ENCODE peak calls at places on chromosome 12, in five cellular contexts. H is NCI-H748 treated with DMSO at 0.1 percent for 48 hours; G is adrenal gland; C is activated CD8-positive, alpha-beta T cell treated with anti-CD3 and anti-CD28 coated beads for 36 hours; W is NCI-H1092. T is an unnamed sample.

GRCh38 chr12:4900327-4900726 is 9.4 kb upstream of the KCNA1 start:
- DNase-seq in H (no peak), G (no peak), C (no peak), W (no peak), T (no peak)

GRCh38 chr12:32322354-32322753 is 77.0 kb upstream of the FGD4 start:
- DNase-seq in H (no peak), G (no peak), C (no peak), W (no peak), T (peak)

GRCh38 chr12:57868870-57869609 is 22.5 kb upstream of the CTDSP2 start:
- DNase-seq in H (no peak), G (no peak), C (no peak), W (no peak), T (peak)

GRCh38 chr12:48965447-48965846 is 6.1 kb downstream of the WNT10B start:
- DNase-seq in H (no peak), G (no peak), C (no peak), W (no peak), T (no peak)

GRCh38 chr12:50132505-50133135 is 20.6 kb downstream of the COX14 start:
- DNase-seq in H (no peak), G (no peak), C (no peak), W (no peak), T (peak)

GRCh38 chr12:90274407-90274806 is 565.8 kb upstream of the ATP2B1 start:
- DNase-seq in H (no peak), G (no peak), C (no peak), W (no peak), T (no peak)

GRCh38 chr12:56457817-56458216 is 3.4 kb upstream of the MIP start:
- DNase-seq in H (no peak), G (no peak), C (no peak), W (no peak), T (no peak)

GRCh38 chr12:103810108-103810507 is 30.9 kb downstream of the NT5DC3 start:
- DNase-seq in H (no peak), G (no peak), C (no peak), W (no peak), T (no peak)

GRCh38 chr12:1926274-1926673 is 7.8 kb upstream of the CACNA2D4 start:
- DNase-seq in H (no peak), G (no peak), C (no peak), W (no peak), T (peak)

GRCh38 chr12:77777274-77777673 is 53.4 kb upstream of the NAV3 start:
- DNase-seq in H (no peak), G (no peak), C (no peak), W (no peak), T (no peak)

GRCh38 chr12:116690016-116690709 is 47.7 kb downstream of the SPRING1 start:
- DNase-seq in H (no peak), G (no peak), C (no peak), W (no peak), T (peak)

GRCh38 chr12:128644664-128645296 is 179.0 kb downstream of the SLC15A4 start:
- DNase-seq in H (peak), G (peak), C (peak), W (no peak), T (peak)

GRCh38 chr12:83476006-83476405 is 789.3 kb downstream of the TMTC2 start:
- DNase-seq in H (no peak), G (no peak), C (no peak), W (no peak), T (no peak)

GRCh38 chr12:49548481-49548821 is 9.6 kb downstream of the KCNH3 start:
- DNase-seq in H (no peak), G (no peak), C (no peak), W (no peak), T (no peak)

GRCh38 chr12:58346032-58346632 is 404.8 kb downstream of the ATP23 start:
- DNase-seq in H (peak), G (no peak), C (no peak), W (peak), T (peak)

GRCh38 chr12:98820005-98820404 is 174.9 kb downstream of the APAF1 start:
- DNase-seq in H (no peak), G (no peak), C (no peak), W (no peak), T (no peak)

GRCh38 chr12:12723681-12724420 is 6.7 kb downstream of the CDKN1B start:
- DNase-seq in H (no peak), G (peak), C (peak), W (no peak), T (peak)

GRCh38 chr12:119803391-119803791 is 73.7 kb downstream of the CIT start:
- DNase-seq in H (no peak), G (peak), C (no peak), W (no peak), T (peak)

GRCh38 chr12:103571286-103571685 is 15.8 kb upstream of the STAB2 start:
- DNase-seq in H (peak), G (no peak), C (no peak), W (peak), T (peak)

GRCh38 chr12:77940011-77940423 is 109.3 kb downstream of the NAV3 start:
- DNase-seq in H (no peak), G (peak), C (no peak), W (no peak), T (no peak)

GRCh38 chr12:56878010-56878339 is 56.2 kb downstream of the SDR9C7 start:
- DNase-seq in H (no peak), G (peak), C (no peak), W (no peak), T (no peak)

GRCh38 chr12:84644936-84645335 is 267.7 kb downstream of the SLC6A15 start:
- DNase-seq in H (no peak), G (no peak), C (no peak), W (no peak), T (no peak)

GRCh38 chr12:90188857-90189256 is 480.2 kb upstream of the ATP2B1 start:
- DNase-seq in H (no peak), G (no peak), C (no peak), W (no peak), T (no peak)

GRCh38 chr12:15278816-15279658 is 43.3 kb upstream of the PTPRO start:
- DNase-seq in H (no peak), G (peak), C (peak), W (peak), T (no peak)

GRCh38 chr12:114238808-114239207 is 167.1 kb downstream of the TBX5 start:
- DNase-seq in H (no peak), G (peak), C (no peak), W (no peak), T (no peak)

GRCh38 chr12:124174406-124174805 is 120.5 kb upstream of the RFLNA start:
- DNase-seq in H (no peak), G (peak), C (no peak), W (no peak), T (no peak)

GRCh38 chr12:94686834-94687628 is 36.7 kb upstream of the TMCC3 start:
- DNase-seq in H (no peak), G (no peak), C (no peak), W (no peak), T (no peak)

GRCh38 chr12:52354197-52354596 is 13.1 kb downstream of the KRT85 start:
- DNase-seq in H (peak), G (no peak), C (no peak), W (no peak), T (no peak)

GRCh38 chr12:77697126-77697525 is 133.6 kb upstream of the NAV3 start:
- DNase-seq in H (no peak), G (no peak), C (no peak), W (no peak), T (no peak)

GRCh38 chr12:108009442-108009841 is 119.6 kb upstream of the WSCD2 start:
- DNase-seq in H (no peak), G (no peak), C (no peak), W (no peak), T (no peak)

GRCh38 chr12:132866251-132866828 is 21.1 kb downstream of the CHFR start:
- DNase-seq in H (no peak), G (no peak), C (no peak), W (no peak), T (no peak)

T was measured in retina.